ENCODE peak calls at places on chromosomes 12 and 14, in five cellular contexts. Y is BJ; V is activated naive CD4-positive, alpha-beta T cell; X is left ventricle myocardium inferior; A is cardiac muscle cell. J is an unnamed sample.

GRCh38 chr14:59200214-59200613 is 11.7 kb downstream of the DAAM1 start:
- DNase-seq in Y (no peak), V (no peak), X (no peak), A (no peak), J (no peak)

GRCh38 chr14:36208690-36209278 is 32.3 kb upstream of the PTCSC3 start:
- DNase-seq in Y (no peak), V (no peak), X (no peak), A (no peak), J (no peak)

GRCh38 chr14:96109956-96110355 is 70.8 kb downstream of the C14orf132 start:
- DNase-seq in Y (no peak), V (no peak), X (no peak), A (no peak), J (no peak)

GRCh38 chr12:128753438-128753837 is 70.3 kb downstream of the SLC15A4 start:
- DNase-seq in Y (no peak), V (no peak), X (no peak), A (no peak), J (no peak)

GRCh38 chr12:11460343-11461023 is 65.1 kb upstream of the PRB2 start:
- DNase-seq in Y (no peak), V (no peak), X (no peak), A (no peak), J (no peak)

GRCh38 chr12:76762556-76762955 is 1.4 kb upstream of the ZDHHC17 start:
- DNase-seq in Y (no peak), V (no peak), X (no peak), A (peak), J (no peak)

GRCh38 chr12:55729592-55730446 is 1.0 kb upstream of the CD63 start:
- DNase-seq in Y (no peak), V (peak), X (peak), A (peak), J (peak)

GRCh38 chr12:106753526-106753925 is 21.0 kb upstream of the RIC8B start:
- DNase-seq in Y (no peak), V (no peak), X (no peak), A (no peak), J (no peak)

J was measured in heart left ventricle.